ENCODE peak calls at places on chromosomes 11 and 22, in eight cellular contexts. D is effector memory CD4-positive, alpha-beta T cell; N is psoas muscle; I is CD8-positive, alpha-beta memory T cell; S is colonic mucosa; X is body of pancreas; W is uterus; A is spleen. B is an unnamed sample. For H3K36me3, the result is how much of the 10 kb centered on the place peaks cover.

GRCh38 chr11:17391493-17392355 is 3.3 kb upstream of the KCNJ11 start:
- DNase-seq in W (no peak), I (no peak), A (no peak), N (no peak), X (no peak), S (no peak), D (no peak), B (no peak)

GRCh38 chr11:65551572-65552398 is 6.4 kb downstream of the LTBP3 start:
- DNase-seq in I (peak), A (peak), W (no peak), N (no peak), D (peak), S (peak), X (peak), B (no peak)

GRCh38 chr22:37544955-37545702 is 15.2 kb upstream of the CDC42EP1 start:
- DNase-seq in A (no peak), N (peak), D (peak), W (peak), S (peak), I (peak), X (peak), B (peak)

GRCh38 chr22:50267591-50268390 is 2.4 kb downstream of the MAPK11 start:
- DNase-seq in D (peak), S (peak), N (peak), I (peak), A (no peak), X (peak), W (peak), B (no peak)

GRCh38 chr11:83827940-83828554 is 541.9 kb upstream of the CCDC90B start:
- DNase-seq in I (no peak), A (no peak), S (no peak), N (no peak), W (no peak), X (no peak), D (no peak), B (no peak)

GRCh38 chr22:42353883-42354727 is 78.1 kb downstream of the NFAM1 start:
- DNase-seq in N (no peak), D (no peak), S (no peak), W (no peak), X (peak), I (no peak), A (no peak), B (no peak)

GRCh38 chr11:123052884-123053721 is 8.8 kb downstream of the HSPA8 start:
- DNase-seq in X (no peak), S (no peak), D (no peak), A (no peak), I (no peak), W (no peak), N (no peak), B (no peak)

GRCh38 chr11:69442807-69443137 is 38.7 kb upstream of the LINC01488 start:
- DNase-seq in W (no peak), S (peak), X (peak), N (no peak), D (no peak), A (peak), I (no peak), B (peak)

GRCh38 chr22:44305888-44306287 is 6.9 kb downstream of the SHISAL1 start:
- DNase-seq in A (no peak), X (peak), W (peak), S (no peak), I (no peak), N (peak), D (no peak), B (no peak)

GRCh38 chr11:10876168-10876567 is 18.3 kb upstream of the ZBED5 start:
- DNase-seq in W (no peak), I (no peak), A (no peak), S (no peak), D (no peak), X (no peak), N (no peak), B (no peak)

GRCh38 chr22:46112405-46112804 is 37.9 kb upstream of the PPARA start:
- DNase-seq in W (no peak), S (no peak), X (no peak), D (no peak), I (no peak), A (no peak), N (no peak), B (no peak)

GRCh38 chr11:117265745-117266144 is 25.4 kb upstream of the BACE1-AS start:
- DNase-seq in I (no peak), S (no peak), W (no peak), X (no peak), D (no peak), A (no peak), N (no peak), B (no peak)

GRCh38 chr22:48796295-48797015 is 1031.2 kb downstream of the BRD1 start:
- DNase-seq in D (no peak), I (no peak), A (no peak), W (no peak), N (no peak), S (no peak), X (no peak), B (peak)

GRCh38 chr11:119888119-119888518 is 159.1 kb upstream of the NECTIN1 start:
- DNase-seq in D (no peak), S (no peak), A (peak), X (no peak), N (no peak), I (no peak), W (no peak), B (no peak)

GRCh38 chr11:110432713-110433392 is 3.1 kb downstream of the FDX1 start:
- DNase-seq in W (no peak), N (no peak), A (no peak), I (no peak), S (no peak), D (no peak), X (no peak), B (no peak)

GRCh38 chr11:554824-555499 is 5.6 kb downstream of the LMNTD2 start:
- DNase-seq in A (peak), W (no peak), D (peak), N (peak), X (peak), I (peak), S (peak), B (peak)

GRCh38 chr11:93541884-93542752 is 1.1 kb downstream of the SMCO4 start:
- DNase-seq in W (peak), A (peak), S (peak), D (peak), X (peak), I (peak), N (peak), B (peak)

GRCh38 chr11:35316161-35316560 is 103.2 kb downstream of the SLC1A2 start:
- DNase-seq in X (no peak), I (no peak), S (no peak), W (no peak), N (no peak), D (no peak), A (no peak), B (no peak)

GRCh38 chr11:96614101-96614500 is 224.3 kb downstream of the JRKL start:
- DNase-seq in S (no peak), N (no peak), X (no peak), I (no peak), D (no peak), W (no peak), A (no peak), B (no peak)

GRCh38 chr11:98940913-98941312 is 79.8 kb upstream of the CNTN5 start:
- DNase-seq in D (no peak), W (no peak), I (no peak), S (no peak), X (no peak), N (no peak), A (no peak), B (no peak)

GRCh38 chr11:79045811-79046304 is 395.0 kb downstream of the TENM4 start:
- DNase-seq in X (no peak), S (no peak), A (no peak), D (no peak), W (no peak), N (no peak), I (no peak), B (no peak)

GRCh38 chr11:128920651-128921050 is 22.0 kb downstream of the TP53AIP1 start:
- DNase-seq in N (no peak), X (no peak), W (no peak), D (no peak), A (peak), I (no peak), S (no peak), B (peak)

GRCh38 chr11:23413057-23413456 is 552.8 kb upstream of the CCDC179 start:
- DNase-seq in S (no peak), A (no peak), W (no peak), D (no peak), N (no peak), I (no peak), X (no peak), B (no peak)

GRCh38 chr11:12542186-12542935 is 131.9 kb upstream of the TEAD1 start:
- DNase-seq in N (no peak), X (no peak), D (no peak), W (no peak), I (no peak), A (no peak), S (peak), B (no peak)

GRCh38 chr22:31088233-31088986 is 7.3 kb downstream of the SMTN start:
- DNase-seq in I (no peak), D (no peak), W (no peak), A (no peak), N (no peak), X (no peak), S (no peak), B (no peak)

GRCh38 chr11:44566559-44566949 is 1.1 kb downstream of the CD82 start:
- DNase-seq in A (no peak), N (no peak), W (no peak), D (no peak), X (no peak), I (no peak), S (no peak), B (peak)

GRCh38 chr11:61065955-61066638 is 36.2 kb upstream of the CD5 start:
- DNase-seq in I (no peak), A (no peak), N (no peak), S (no peak), W (no peak), D (no peak), X (no peak), B (no peak)

GRCh38 chr11:47941907-47942558 is 38.3 kb upstream of the PTPRJ start:
- DNase-seq in X (no peak), I (no peak), W (no peak), A (no peak), S (no peak), N (no peak), D (no peak), B (no peak)

GRCh38 chr11:112366777-112367176 is 106.1 kb upstream of the PLET1 start:
- DNase-seq in S (no peak), W (no peak), I (no peak), A (no peak), X (no peak), D (no peak), N (no peak), B (no peak)

GRCh38 chr11:44014968-44015623 is 32.7 kb upstream of the ACCSL start:
- DNase-seq in I (no peak), A (no peak), S (no peak), N (no peak), W (peak), D (no peak), X (no peak), B (no peak)

GRCh38 chr11:30358569-30358968 is 35.7 kb downstream of the ARL14EP start:
- DNase-seq in I (no peak), A (no peak), S (no peak), W (no peak), D (no peak), N (no peak), X (no peak), B (no peak)

GRCh38 chr11:47991266-47991830 is 11.0 kb downstream of the PTPRJ start:
- DNase-seq in D (no peak), I (no peak), A (no peak), N (peak), S (peak), X (peak), W (no peak), B (no peak)

GRCh38 chr11:20353829-20354434 is 9.6 kb upstream of the HTATIP2 start:
- DNase-seq in A (no peak), S (no peak), W (no peak), N (peak), X (peak), D (no peak), I (no peak), B (no peak)

GRCh38 chr11:116790167-116791001 is 1.3 kb downstream of the APOA5 start:
- DNase-seq in X (no peak), W (no peak), A (peak), I (no peak), N (no peak), D (no peak), S (no peak), B (no peak)

GRCh38 chr11:18853086-18853720 is 61.6 kb upstream of the PTPN5 start:
- DNase-seq in I (no peak), S (no peak), W (no peak), D (no peak), X (peak), N (no peak), A (no peak), B (no peak)

GRCh38 chr11:131893988-131894387 is 523.6 kb downstream of the NTM start:
- DNase-seq in D (no peak), W (no peak), S (no peak), N (no peak), X (no peak), A (no peak), I (no peak), B (no peak)
- H3K27ac ChIP-seq in D (no peak), W (no peak), S (no peak), N (no peak), X (no peak), A (no peak), I (no peak), B (no peak)

GRCh38 chr11:108147150-108147549 is 25.8 kb downstream of the ACAT1 start:
- DNase-seq in A (no peak), S (no peak), N (no peak), D (no peak), X (no peak), W (no peak), I (no peak), B (no peak)

GRCh38 chr11:108137212-108137611 is 15.8 kb downstream of the ACAT1 start:
- DNase-seq in S (no peak), I (no peak), D (no peak), A (no peak), X (no peak), N (no peak), W (no peak), B (no peak)

GRCh38 chr11:108144615-108145014 is 23.2 kb downstream of the ACAT1 start:
- DNase-seq in I (no peak), S (no peak), N (no peak), W (no peak), X (no peak), D (no peak), A (no peak), B (no peak)

DNA sequence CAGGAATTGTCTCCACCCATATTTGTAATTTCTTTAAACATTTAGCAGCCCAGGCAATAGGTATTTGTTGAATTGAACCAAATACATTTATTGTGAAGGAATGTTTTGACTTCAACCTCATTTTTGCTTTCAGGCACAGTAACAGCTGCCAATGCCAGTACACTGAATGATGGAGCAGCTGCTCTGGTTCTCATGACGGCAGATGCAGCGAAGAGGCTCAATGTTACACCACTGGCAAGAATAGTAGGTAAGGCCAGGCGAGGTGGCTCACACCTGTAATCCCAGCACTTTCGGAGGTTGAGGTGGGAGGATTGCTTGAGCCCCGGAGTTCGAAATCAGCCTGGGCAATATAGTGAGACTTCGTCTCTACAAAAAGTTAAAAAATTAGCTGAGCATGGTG is 20.9 kb downstream of the ACAT1 start:
- DNase-seq in I (no peak), X (peak), S (no peak), A (no peak), W (no peak), N (no peak), D (no peak), B (no peak)
- H3K36me3 ChIP-seq in I (under half), X (under half), S (under half), A (under half), W (under half), N (half or more), D (under half), B (under half)

GRCh38 chr11:1825785-1826451 is 8.9 kb upstream of the SYT8 start:
- DNase-seq in S (no peak), N (no peak), A (no peak), I (no peak), W (no peak), D (no peak), X (no peak), B (no peak)
- H3K27ac ChIP-seq in S (no peak), N (no peak), A (no peak), I (no peak), W (no peak), D (no peak), X (peak), B (peak)

GRCh38 chr11:13761250-13761649 is 92.8 kb downstream of the FAR1 start:
- DNase-seq in I (no peak), A (no peak), W (no peak), D (no peak), S (no peak), N (no peak), X (no peak), B (no peak)
- H3K36me3 ChIP-seq in I (under half), A (under half), W (under half), D (under half), S (under half), N (under half), X (under half), B (under half)